ENCODE peak calls at places on chromosomes 16 and 17, in nine cellular contexts. X is GM19239; A is activated CD8-positive, alpha-beta memory T cell treated with anti-CD3 and anti-CD28 coated beads for 48 hours; Y is astrocyte of the hippocampus; I is activated CD8-positive, alpha-beta T cell treated with anti-CD3 and anti-CD28 coated beads, Interleukin-2, amount 10 ng/mL, durations not matched to agents 7 days and 5 days; U is stimulated activated CD8-positive, alpha-beta memory T cell treated with anti-CD3 and anti-CD28 coated beads, Interleukin-4, amount 100 ng/mL, for 4 hours; W is GOT3; S is heart left ventricle; H is EL. N is an unnamed sample.

GRCh38 chr17:66493283-66494019 is 191.0 kb downstream of the PRKCA start:
- DNase-seq in I (no peak), A (no peak), W (no peak), U (no peak), X (no peak), S (no peak), H (peak), Y (peak), N (peak)

GRCh38 chr17:60577147-60577925 is 22.7 kb upstream of the PPM1D start:
- DNase-seq in H (peak), I (peak), U (no peak), Y (peak), S (no peak), W (no peak), X (no peak), A (no peak), N (no peak)

GRCh38 chr16:2817496-2818277 is 650 bp downstream of the PRSS21 start:
- DNase-seq in Y (no peak), U (no peak), H (no peak), A (no peak), I (no peak), W (no peak), S (no peak), X (no peak), N (no peak)

GRCh38 chr16:27651299-27651698 is 101.4 kb downstream of the KATNIP start:
- DNase-seq in S (no peak), A (no peak), U (no peak), H (no peak), W (no peak), X (no peak), Y (no peak), I (no peak), N (no peak)

GRCh38 chr16:4960579-4960978 is 2.4 kb downstream of the SEC14L5 start:
- DNase-seq in W (no peak), U (no peak), I (no peak), X (no peak), S (no peak), H (no peak), A (no peak), Y (no peak), N (no peak)

GRCh38 chr17:82367724-82368524 is 3.6 kb upstream of the UTS2R start:
- DNase-seq in X (no peak), A (no peak), H (peak), I (no peak), W (no peak), S (no peak), U (no peak), Y (no peak), N (no peak)

GRCh38 chr16:52837251-52837650 is 215.4 kb downstream of the CHD9NB start:
- DNase-seq in Y (peak), A (no peak), W (no peak), X (no peak), I (no peak), U (no peak), H (no peak), S (no peak), N (peak)

GRCh38 chr17:56358651-56359050 is 205.4 kb downstream of the ANKFN1 start:
- DNase-seq in S (no peak), A (no peak), W (no peak), I (no peak), Y (peak), X (no peak), H (peak), U (no peak), N (peak)

GRCh38 chr16:55853114-55853513 is 20.2 kb upstream of the CES1 start:
- DNase-seq in A (no peak), H (no peak), S (no peak), U (no peak), X (no peak), I (no peak), W (no peak), Y (peak), N (no peak)

GRCh38 chr17:80558046-80558445 is 13.4 kb downstream of the RPTOR start:
- DNase-seq in W (no peak), A (no peak), Y (no peak), H (no peak), X (no peak), I (no peak), S (no peak), U (no peak), N (no peak)

GRCh38 chr16:1117926-1118325 is 21.9 kb upstream of the C1QTNF8 start:
- DNase-seq in X (no peak), S (no peak), U (no peak), W (no peak), Y (no peak), I (no peak), H (no peak), A (no peak), N (no peak)

GRCh38 chr17:64964796-64965195 is 45.5 kb upstream of the LRRC37A3 start:
- DNase-seq in H (no peak), S (no peak), A (no peak), I (no peak), X (no peak), Y (peak), U (no peak), W (no peak), N (no peak)

GRCh38 chr17:69609495-69610315 is 195.2 kb downstream of the MAP2K6 start:
- DNase-seq in U (no peak), I (no peak), X (no peak), H (peak), A (no peak), W (no peak), Y (peak), S (no peak), N (peak)

GRCh38 chr16:1610841-1611653 is 825 bp downstream of the IFT140 start:
- DNase-seq in I (no peak), S (no peak), H (peak), X (no peak), W (no peak), Y (no peak), A (peak), U (no peak), N (no peak)

GRCh38 chr16:30893744-30894539 is at the start of gene BCL7C:
- DNase-seq in I (peak), H (peak), Y (peak), W (peak), X (peak), U (peak), A (peak), S (peak), N (peak)

GRCh38 chr16:54931757-54932660 is 1.3 kb downstream of the IRX5 start:
- DNase-seq in A (no peak), U (no peak), S (no peak), W (no peak), Y (peak), X (no peak), I (no peak), H (peak), N (peak)

GRCh38 chr17:1231456-1231855 is 38.8 kb upstream of the BHLHA9 start:
- DNase-seq in I (no peak), U (no peak), A (no peak), X (no peak), Y (no peak), H (no peak), S (peak), W (no peak), N (no peak)

GRCh38 chr16:89005201-89006035 is 28.4 kb upstream of the CBFA2T3 start:
- DNase-seq in X (no peak), S (no peak), U (no peak), H (no peak), A (no peak), I (no peak), W (no peak), Y (no peak), N (no peak)

GRCh38 chr17:9419932-9420453 is 155.6 kb downstream of the STX8 start:
- DNase-seq in W (no peak), Y (peak), H (no peak), I (no peak), X (no peak), A (no peak), U (no peak), S (no peak), N (peak)

GRCh38 chr16:71526111-71526998 is at the start of gene CHST4:
- DNase-seq in W (no peak), A (no peak), I (no peak), H (peak), Y (peak), X (no peak), U (no peak), S (no peak), N (peak)

GRCh38 chr17:30716461-30717289 is 107.8 kb downstream of the CRLF3 start:
- DNase-seq in W (no peak), Y (no peak), A (no peak), H (no peak), S (no peak), X (no peak), I (no peak), U (no peak), N (no peak)

GRCh38 chr17:54678158-54678557 is 222.5 kb upstream of the TOM1L1 start:
- DNase-seq in S (no peak), X (no peak), I (no peak), A (no peak), U (no peak), H (no peak), W (no peak), Y (no peak), N (no peak)

GRCh38 chr17:81903415-81903831 is 1.4 kb downstream of the NPB start:
- DNase-seq in W (no peak), I (no peak), X (no peak), Y (no peak), S (peak), U (no peak), H (no peak), A (no peak), N (no peak)

GRCh38 chr17:50396261-50397110 is 837 bp downstream of the LRRC59 start:
- DNase-seq in W (peak), H (peak), Y (peak), S (no peak), A (no peak), I (peak), U (no peak), X (no peak), N (peak)

GRCh38 chr17:7083592-7083991 is 3.5 kb upstream of the CLEC10A start:
- DNase-seq in W (no peak), I (no peak), U (no peak), X (no peak), A (no peak), H (no peak), Y (peak), S (no peak), N (peak)

GRCh38 chr17:63537001-63537400 is 13.3 kb upstream of the DCAF7 start:
- DNase-seq in Y (no peak), A (no peak), S (no peak), X (no peak), H (peak), I (no peak), U (no peak), W (no peak), N (no peak)

GRCh38 chr17:4998666-4999428 is 1.1 kb downstream of the KIF1C start:
- DNase-seq in X (no peak), U (no peak), S (peak), W (no peak), A (no peak), Y (no peak), H (no peak), I (no peak), N (no peak)

GRCh38 chr17:19440421-19440820 is 29.4 kb downstream of the RNF112 start:
- DNase-seq in H (no peak), S (no peak), I (no peak), W (no peak), X (no peak), U (no peak), A (no peak), Y (no peak), N (no peak)

GRCh38 chr16:55370762-55371482 is 46.9 kb downstream of the IRX6 start:
- DNase-seq in I (no peak), U (no peak), X (no peak), H (no peak), S (peak), A (no peak), Y (peak), W (no peak), N (peak)

N was measured in astrocyte of the spinal cord.